ENCODE peak calls at places on chromosomes 16 and 17, in seven cellular contexts. E is T-helper 1 cell, U is mammary epithelial cell, O is ELF-1, T is AG08395, M is H1, J is iPS-NIHi11. X is an unnamed sample.

GRCh38 chr17:42781639-42782401 is 1.4 kb downstream of the WNK4 start:
- DNase-seq in E (no peak), U (no peak), O (no peak), T (peak), M (no peak), J (no peak), X (no peak)

GRCh38 chr16:87236516-87237115 is 80.6 kb downstream of the C16orf95 start:
- DNase-seq in E (no peak), U (no peak), O (no peak), T (no peak), M (no peak), J (no peak), X (no peak)

GRCh38 chr17:80025796-80026195 is 9.9 kb downstream of the TBC1D16 start:
- DNase-seq in E (no peak), U (no peak), O (no peak), T (no peak), M (no peak), J (no peak), X (no peak)

GRCh38 chr16:56348168-56349085 is 76.9 kb downstream of the AMFR start:
- DNase-seq in E (no peak), U (no peak), O (no peak), T (no peak), M (no peak), J (no peak), X (no peak)

GRCh38 chr17:72715906-72716572 is 376.4 kb downstream of the SLC39A11 start:
- DNase-seq in E (no peak), U (peak), O (peak), T (peak), M (no peak), J (no peak), X (peak)

GRCh38 chr17:75536401-75536800 is 10.9 kb downstream of the LLGL2 start:
- DNase-seq in E (no peak), U (no peak), O (no peak), T (no peak), M (no peak), J (no peak), X (no peak)

GRCh38 chr17:73118876-73119485 is 26.5 kb upstream of the SLC39A11 start:
- DNase-seq in E (no peak), U (no peak), O (no peak), T (no peak), M (no peak), J (no peak), X (no peak)

GRCh38 chr16:54936979-54937672 is 6.5 kb downstream of the IRX5 start:
- DNase-seq in E (no peak), U (peak), O (peak), T (peak), M (no peak), J (peak), X (peak)

GRCh38 chr16:20166531-20167235 is 93.0 kb upstream of the GPR139 start:
- DNase-seq in E (no peak), U (no peak), O (peak), T (no peak), M (no peak), J (no peak), X (no peak)